ENCODE peak calls at places on chromosomes 7 and 10, in nine cellular contexts. J is left lung; R is fibroblast of mammary gland; I is NCI-H774; L is substantia nigra; D is PC-9; F is transverse colon; Y is HuH-7.5; H is activated naive CD8-positive, alpha-beta T cell treated with anti-CD3 and anti-CD28 coated beads, Interleukin-2, amount 50 U/mL, for 24 hours. Q is an unnamed sample.

GRCh38 chr10:79182763-79183467 is 114.1 kb downstream of the ZMIZ1 start:
- DNase-seq in J (peak; percentile 47), R (no peak), I (no peak), L (no peak), D (no peak), F (no peak), Y (no peak), H (no peak), Q (no peak)

GRCh38 chr7:35036361-35037171 is 719 bp downstream of the DPY19L1 start:
- DNase-seq in J (peak; percentile 93), R (peak; percentile 59), I (peak; percentile 34), L (no peak), D (peak; percentile 56), F (peak; percentile 64), Y (peak; percentile 77), H (peak; percentile 47), Q (peak; percentile 21)

GRCh38 chr10:93160829-93161228 is 87.1 kb downstream of the CYP26A1 start:
- DNase-seq in J (peak; percentile 61), R (peak; percentile 95), I (no peak), L (no peak), D (no peak), F (peak; percentile 28), Y (no peak), H (no peak), Q (no peak)

GRCh38 chr10:55263327-55263726 is 462.3 kb upstream of the PCDH15 start:
- DNase-seq in J (no peak), R (no peak), I (no peak), L (no peak), D (no peak), F (no peak), Y (no peak), H (no peak), Q (no peak)

GRCh38 chr7:39530996-39531395 is 35.2 kb upstream of the YAE1 start:
- DNase-seq in J (no peak), R (no peak), I (no peak), L (no peak), D (no peak), F (peak; percentile 50), Y (no peak), H (no peak), Q (no peak)

GRCh38 chr10:126565456-126565855 is 105.0 kb downstream of the C10orf90 start:
- DNase-seq in J (no peak), R (no peak), I (no peak), L (no peak), D (no peak), F (no peak), Y (no peak), H (no peak), Q (no peak)

GRCh38 chr7:89927762-89928161 is 226.5 kb upstream of the STEAP1 start:
- DNase-seq in J (no peak), R (no peak), I (no peak), L (no peak), D (no peak), F (no peak), Y (no peak), H (no peak), Q (no peak)

GRCh38 chr7:27412164-27412563 is 169.6 kb downstream of the EVX1 start:
- DNase-seq in J (no peak), R (no peak), I (no peak), L (no peak), D (no peak), F (no peak), Y (no peak), H (no peak), Q (no peak)

GRCh38 chr7:132218876-132219275 is 357.4 kb downstream of the PLXNA4 start:
- DNase-seq in J (no peak), R (no peak), I (no peak), L (no peak), D (no peak), F (no peak), Y (no peak), H (no peak), Q (no peak)

GRCh38 chr10:25966846-25967245 is 32.8 kb downstream of the MYO3A start:
- DNase-seq in J (no peak), R (no peak), I (no peak), L (no peak), D (no peak), F (no peak), Y (no peak), H (no peak), Q (no peak)

GRCh38 chr10:23314835-23315239 is 29.8 kb downstream of the C10orf67 start:
- DNase-seq in J (no peak), R (peak; percentile 91), I (peak; percentile 15), L (no peak), D (peak; percentile 76), F (peak; percentile 39), Y (no peak), H (peak; percentile 54), Q (peak; percentile 60)

GRCh38 chr7:43637114-43637806 is 54.4 kb downstream of the STK17A start:
- DNase-seq in J (no peak), R (peak; percentile 58), I (no peak), L (no peak), D (no peak), F (no peak), Y (no peak), H (no peak), Q (no peak)

GRCh38 chr10:116719712-116720111 is 22.7 kb downstream of the HSPA12A start:
- DNase-seq in J (no peak), R (no peak), I (no peak), L (no peak), D (no peak), F (no peak), Y (no peak), H (no peak), Q (no peak)

GRCh38 chr10:69845574-69846251 is 44.0 kb downstream of the COL13A1 start:
- DNase-seq in J (no peak), R (no peak), I (peak; percentile 16), L (no peak), D (no peak), F (peak; percentile 68), Y (no peak), H (no peak), Q (no peak)

GRCh38 chr10:24893127-24893526 is 59.3 kb downstream of the PRTFDC1 start:
- DNase-seq in J (no peak), R (peak; percentile 52), I (no peak), L (no peak), D (no peak), F (no peak), Y (no peak), H (no peak), Q (no peak)

GRCh38 chr10:88810196-88810961 is 7.8 kb downstream of the LIPM start:
- DNase-seq in J (no peak), R (peak; percentile 78), I (peak; percentile 20), L (no peak), D (peak; percentile 60), F (no peak), Y (peak; percentile 17), H (peak; percentile 18), Q (peak; percentile 12)

GRCh38 chr10:86413046-86413728 is 46.6 kb upstream of the GRID1 start:
- DNase-seq in J (no peak), R (no peak), I (no peak), L (no peak), D (no peak), F (no peak), Y (no peak), H (no peak), Q (peak; percentile 71)

GRCh38 chr10:102312683-102313082 is 67.4 kb downstream of the GBF1 start:
- DNase-seq in J (no peak), R (peak; percentile 67), I (no peak), L (no peak), D (no peak), F (no peak), Y (no peak), H (no peak), Q (no peak)

GRCh38 chr10:92011560-92012214 is 88.1 kb downstream of the BTAF1 start:
- DNase-seq in J (no peak), R (peak; percentile 73), I (no peak), L (no peak), D (peak; percentile 71), F (no peak), Y (no peak), H (no peak), Q (no peak)

GRCh38 chr10:51090190-51090589 is 15.9 kb downstream of the PRKG1 start:
- DNase-seq in J (no peak), R (peak; percentile 59), I (no peak), L (no peak), D (no peak), F (no peak), Y (no peak), H (no peak), Q (no peak)